ENCODE peak calls at places on chromosomes 11 and 22, in ten cellular contexts. K is kidney, O is GM23248, C is SK-N-MC, V is lower lobe of right lung, Q is pancreas, T is IMR-90, G is transverse colon, Y is tibial nerve, J is psoas muscle. B is an unnamed sample. For H3K36me3, the result is how much of the 10 kb centered on the place peaks cover.

GRCh38 chr11:57648791-57649735 is 649 bp downstream of the YPEL4 start:
- DNase-seq in G (no peak), J (no peak), T (no peak), O (peak), K (peak), C (no peak), V (no peak), Q (no peak), Y (no peak), B (no peak)

GRCh38 chr11:129410561-129410960 is 34.9 kb downstream of the BARX2 start:
- DNase-seq in G (no peak), O (peak), J (no peak), C (no peak), Y (no peak), T (no peak), K (no peak), Q (no peak), V (no peak), B (no peak)

GRCh38 chr11:77089004-77089545 is 13.6 kb upstream of the OMP start:
- DNase-seq in K (peak), Q (peak), Y (no peak), T (no peak), C (no peak), O (no peak), V (peak), J (no peak), G (peak), B (no peak)

GRCh38 chr22:46815896-46816721 is 53.7 kb downstream of the TBC1D22A start:
- DNase-seq in Y (no peak), T (peak), G (no peak), K (peak), O (peak), V (no peak), C (no peak), Q (no peak), J (no peak), B (peak)

GRCh38 chr11:824942-825341 is 2.8 kb upstream of the CRACR2B start:
- DNase-seq in J (no peak), G (no peak), K (no peak), V (no peak), Q (peak), Y (no peak), O (no peak), T (no peak), C (no peak), B (no peak)

GRCh38 chr11:67636962-67637361 is 2.6 kb downstream of the TBX10 start:
- DNase-seq in J (no peak), T (no peak), O (peak), V (no peak), Y (no peak), G (no peak), K (no peak), C (no peak), Q (no peak), B (no peak)

GRCh38 chr11:114256176-114256897 is 39.9 kb upstream of the NNMT start:
- DNase-seq in T (no peak), G (no peak), O (no peak), Y (no peak), C (no peak), V (no peak), K (no peak), Q (no peak), J (peak), B (no peak)

GRCh38 chr11:61586792-61587430 is 6.0 kb upstream of the SYT7 start:
- DNase-seq in C (no peak), G (no peak), J (no peak), Q (no peak), K (no peak), Y (no peak), T (no peak), O (no peak), V (no peak), B (no peak)

GRCh38 chr22:20031732-20032406 is 11.0 kb downstream of the TANGO2 start:
- DNase-seq in V (no peak), K (no peak), G (peak), O (no peak), C (no peak), J (no peak), Y (no peak), Q (no peak), T (no peak), B (no peak)

GRCh38 chr11:59000007-59000406 is 60.7 kb downstream of the GLYATL1 start:
- DNase-seq in G (no peak), T (no peak), Q (no peak), O (peak), J (no peak), V (no peak), Y (no peak), K (no peak), C (no peak), B (no peak)

GRCh38 chr22:22948651-22949611 is 61.3 kb downstream of the IGLL5 start:
- DNase-seq in G (no peak), V (no peak), K (no peak), Q (no peak), C (no peak), T (peak), J (no peak), O (peak), Y (no peak), B (no peak)

GRCh38 chr22:33451851-33452469 is 393.8 kb upstream of the SYN3 start:
- DNase-seq in K (no peak), Y (no peak), O (no peak), J (no peak), Q (no peak), C (no peak), T (peak), V (no peak), G (no peak), B (no peak)

GRCh38 chr11:88575876-88576275 is 238.3 kb upstream of the CTSC start:
- DNase-seq in T (no peak), G (no peak), Y (no peak), J (no peak), K (no peak), C (no peak), O (no peak), Q (no peak), V (no peak), B (no peak)

GRCh38 chr11:66854729-66855211 is 2.1 kb upstream of the LRFN4 start:
- DNase-seq in O (no peak), K (peak), Y (no peak), J (peak), Q (peak), C (no peak), V (peak), G (no peak), T (no peak), B (no peak)

GRCh38 chr22:23215294-23216204 is 35.2 kb downstream of the BCR start:
- DNase-seq in G (no peak), J (no peak), O (peak), T (peak), Y (no peak), Q (no peak), K (peak), V (peak), C (no peak), B (peak)

GRCh38 chr22:29095459-29095858 is 22.6 kb downstream of the KREMEN1 start:
- DNase-seq in J (no peak), O (no peak), Y (no peak), V (no peak), C (no peak), T (no peak), Q (no peak), G (no peak), K (no peak), B (no peak)

GRCh38 chr22:46447906-46448669 is 89.3 kb downstream of the CELSR1 start:
- DNase-seq in O (no peak), T (no peak), C (no peak), V (peak), Y (no peak), K (peak), J (no peak), Q (no peak), G (no peak), B (no peak)

GRCh38 chr11:46560300-46561025 is 33.4 kb downstream of the AMBRA1 start:
- DNase-seq in C (no peak), Q (no peak), Y (no peak), T (peak), G (no peak), O (peak), J (no peak), V (no peak), K (no peak), B (no peak)

GRCh38 chr11:89201138-89201537 is 23.5 kb downstream of the TYR start:
- DNase-seq in O (no peak), Y (no peak), T (no peak), Q (no peak), J (no peak), G (no peak), C (no peak), V (no peak), K (no peak), B (no peak)

GRCh38 chr11:103807806-103808205 is 228.6 kb upstream of the DDI1 start:
- DNase-seq in Q (no peak), K (no peak), V (no peak), C (no peak), G (no peak), J (no peak), Y (no peak), O (peak), T (peak), B (no peak)

GRCh38 chr11:35540526-35540925 is 15.1 kb upstream of the PAMR1 start:
- DNase-seq in K (no peak), J (no peak), G (no peak), Y (no peak), Q (no peak), T (peak), V (no peak), O (peak), C (no peak), B (no peak)

GRCh38 chr22:23283591-23284503 is 103.5 kb downstream of the BCR start:
- DNase-seq in G (no peak), K (no peak), O (no peak), Q (no peak), C (no peak), J (no peak), Y (peak), V (no peak), T (no peak), B (no peak)

GRCh38 chr11:101444164-101444563 is 139.6 kb downstream of the TRPC6 start:
- DNase-seq in Q (no peak), K (no peak), C (no peak), V (no peak), J (no peak), G (peak), O (no peak), T (no peak), Y (peak), B (peak)
- H3K4me3 ChIP-seq in Q (no peak), K (no peak), C (no peak), V (no peak), J (no peak), G (no peak), O (no peak), T (no peak), Y (no peak), B (no peak)

GRCh38 chr22:49116021-49116420 is 711.7 kb downstream of the BRD1 start:
- DNase-seq in C (no peak), O (no peak), V (no peak), T (no peak), K (no peak), Q (no peak), J (no peak), Y (no peak), G (no peak), B (no peak)
- H3K36me3 ChIP-seq in C (under half), O (under half), V (under half), T (under half), K (under half), Q (under half), J (under half), Y (under half), G (under half), B (under half)

DNA sequence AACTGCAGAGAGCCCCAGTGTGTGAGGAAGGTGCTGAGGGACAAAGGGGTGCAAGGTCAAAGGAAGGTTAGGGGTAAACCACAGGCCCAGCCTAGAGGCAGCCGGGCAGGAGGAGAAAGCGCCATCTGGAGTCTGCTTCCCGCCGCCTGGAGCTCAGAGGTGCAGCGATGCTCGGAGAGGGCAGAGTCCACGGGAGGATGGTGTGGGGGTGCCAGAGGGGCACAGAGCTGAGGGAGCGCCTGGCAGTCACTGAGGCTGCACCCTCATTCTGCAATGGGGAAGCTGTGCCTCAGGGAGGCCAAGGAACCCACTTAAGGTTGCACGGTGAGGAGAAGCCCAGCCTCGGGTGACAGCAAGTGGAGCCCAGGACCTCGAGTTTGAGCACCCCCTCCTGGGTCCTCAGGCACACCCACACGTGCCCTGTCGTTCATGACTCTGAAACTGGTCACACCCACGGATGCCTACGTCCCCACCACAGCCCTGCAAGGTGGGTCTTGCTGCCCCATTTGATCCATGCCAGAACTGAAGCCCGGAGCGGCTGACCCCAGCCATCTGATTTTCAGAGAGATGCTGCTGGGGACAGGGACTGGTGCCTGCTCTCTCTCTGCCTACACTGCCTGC is 1.6 kb downstream of the IL2RB start:
- DNase-seq in Y (no peak), V (no peak), Q (no peak), G (no peak), O (no peak), T (no peak), K (peak), C (no peak), J (no peak), B (no peak)
- H3K4me3 ChIP-seq in Y (no peak), V (peak), Q (no peak), G (no peak), O (no peak), T (no peak), K (no peak), C (no peak), J (no peak), B (no peak)

DNA sequence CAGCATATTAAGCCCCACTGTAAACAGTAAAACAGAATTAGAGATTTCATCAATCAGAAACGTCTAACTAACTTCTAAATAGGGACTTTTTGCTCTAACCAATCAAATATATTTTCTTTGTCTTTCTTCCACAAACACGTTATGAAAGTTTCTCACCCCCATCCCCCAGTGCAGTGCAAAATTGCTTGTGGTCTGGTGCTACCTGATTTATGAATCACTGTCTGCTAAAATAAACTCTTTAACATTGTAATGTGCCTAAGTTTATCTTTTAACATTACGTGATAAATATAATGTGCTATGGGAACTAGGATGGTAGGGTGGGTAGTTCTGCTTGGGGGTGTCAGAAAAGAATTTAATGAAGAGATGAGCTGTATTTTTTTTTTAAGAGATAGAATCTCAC is 47.3 kb upstream of the SLC5A1 start:
- DNase-seq in K (no peak), C (no peak), G (no peak), V (no peak), J (no peak), Y (no peak), Q (no peak), T (no peak), O (no peak), B (no peak)
- H3K36me3 ChIP-seq in K (under half), C (under half), G (under half), V (under half), J (under half), Y (under half), Q (under half), T (under half), O (under half), B (under half)

DNA sequence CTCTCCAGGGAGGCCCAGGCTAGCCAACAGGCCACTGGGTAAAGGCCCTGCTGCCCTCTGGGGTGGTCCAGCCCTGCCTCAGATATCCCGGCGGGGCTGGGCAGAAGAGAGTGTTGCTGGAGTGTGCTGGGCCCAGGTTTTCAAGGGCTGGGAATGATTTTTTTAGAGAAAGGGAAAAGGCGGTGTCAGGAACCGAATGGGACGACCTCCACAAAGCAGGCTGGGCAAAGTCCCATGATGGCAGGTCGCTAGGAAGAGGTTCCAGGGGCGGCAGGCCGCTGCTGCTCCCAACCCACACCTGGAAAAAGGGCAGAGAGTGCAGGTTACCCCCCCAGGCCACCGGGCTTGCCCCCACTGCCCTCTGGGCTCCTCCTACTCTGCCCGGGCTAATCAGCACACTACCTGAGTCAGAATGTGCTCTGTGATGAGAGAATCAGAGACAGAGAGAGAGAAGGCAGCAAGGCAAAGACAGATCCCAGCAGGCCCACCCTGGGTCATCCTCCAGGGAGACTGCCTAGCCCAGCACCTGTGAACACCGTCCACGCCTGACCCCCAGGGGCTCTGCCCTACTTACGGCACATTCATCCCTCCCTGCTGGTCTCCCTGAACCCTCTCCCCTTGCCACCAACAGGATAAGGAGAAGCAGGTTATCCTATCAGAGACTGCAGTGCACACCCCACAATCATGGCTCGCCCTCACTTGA is 4.6 kb downstream of the PATZ1 start:
- DNase-seq in J (no peak), C (no peak), O (no peak), Q (no peak), Y (no peak), T (no peak), V (no peak), K (no peak), G (no peak), B (no peak)
- H3K4me3 ChIP-seq in J (no peak), C (no peak), O (no peak), Q (no peak), Y (no peak), T (no peak), V (no peak), K (peak), G (no peak), B (no peak)

DNA sequence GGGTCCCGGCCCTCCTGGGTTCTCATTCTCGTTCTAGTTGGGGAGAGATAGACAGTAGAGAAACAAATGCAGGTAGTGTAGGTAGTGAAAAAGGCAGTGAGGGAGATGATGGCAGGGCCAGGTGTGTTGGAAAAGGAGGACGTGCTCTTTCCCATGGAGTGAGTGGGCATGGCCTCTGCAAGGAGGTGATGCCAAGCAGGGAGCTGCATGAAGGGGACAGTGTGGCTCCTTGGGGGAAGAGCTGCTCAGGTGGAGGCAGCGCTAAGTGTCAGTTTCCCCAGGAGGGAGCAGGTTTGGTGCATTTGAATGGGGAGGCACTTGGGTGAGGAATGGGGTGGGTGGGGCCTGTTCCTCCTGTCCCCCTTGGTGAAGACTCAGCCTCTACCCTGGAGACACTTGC is 22.2 kb downstream of the MCM5 start:
- DNase-seq in K (peak), J (no peak), Q (no peak), G (no peak), Y (no peak), C (no peak), T (no peak), V (no peak), O (no peak), B (no peak)
- H3K36me3 ChIP-seq in K (under half), J (half or more), Q (under half), G (under half), Y (half or more), C (half or more), T (under half), V (half or more), O (under half), B (half or more)

GRCh38 chr11:1890856-1891830 is 552 bp downstream of the PRR33 start:
- DNase-seq in Q (peak), J (peak), K (no peak), O (no peak), Y (no peak), T (no peak), C (no peak), G (no peak), V (no peak), B (no peak)
- H3K4me3 ChIP-seq in Q (no peak), J (peak), K (no peak), O (no peak), Y (no peak), T (no peak), C (no peak), G (no peak), V (no peak), B (no peak)

GRCh38 chr11:110230377-110230776 is 66.0 kb downstream of the RDX start:
- DNase-seq in J (no peak), T (no peak), V (no peak), Y (no peak), K (no peak), C (no peak), G (no peak), Q (no peak), O (no peak), B (no peak)
- H3K36me3 ChIP-seq in J (half or more), T (under half), V (half or more), Y (half or more), K (under half), C (half or more), G (under half), Q (under half), O (half or more), B (half or more)

DNA sequence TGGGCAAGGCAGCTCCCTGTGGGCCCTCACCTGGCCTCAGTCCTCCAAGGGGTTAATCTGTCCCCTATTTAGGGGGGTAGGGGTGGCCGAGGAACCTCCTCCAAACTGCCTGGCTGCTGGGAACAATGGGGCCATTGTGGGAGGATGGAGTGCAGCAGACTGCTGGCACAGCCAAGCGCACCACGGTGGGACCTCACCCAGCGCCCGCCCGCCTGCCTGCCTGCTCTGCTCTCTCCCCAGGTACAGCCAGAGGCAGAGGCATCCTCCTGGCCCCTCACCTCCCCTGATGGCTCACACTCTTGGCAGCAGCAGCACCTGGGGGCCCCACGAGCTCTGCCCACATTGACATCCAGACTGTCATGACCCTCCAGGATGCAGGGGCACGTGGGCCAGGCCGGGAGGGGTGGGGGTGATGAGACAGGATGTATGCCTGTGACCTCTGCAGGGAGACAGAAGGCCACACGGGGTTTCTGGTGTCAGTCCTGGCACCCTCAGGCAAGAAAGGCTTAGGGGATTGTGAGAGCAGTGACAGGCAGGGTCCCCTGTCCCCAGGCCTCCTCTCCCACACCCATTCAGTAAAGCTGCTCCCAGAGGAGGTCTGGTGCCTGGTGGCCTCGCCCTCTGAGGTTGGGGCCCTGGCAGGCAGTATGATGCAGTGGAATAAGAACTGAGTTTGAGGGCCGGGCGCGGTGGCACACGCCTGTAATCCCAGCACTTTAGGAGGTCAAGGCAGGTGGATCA is 11.4 kb downstream of the BCL9L start:
- DNase-seq in J (peak), G (peak), T (no peak), V (no peak), Q (peak), O (no peak), Y (no peak), K (peak), C (no peak), B (no peak)
- H3K4me3 ChIP-seq in J (peak), G (no peak), T (no peak), V (peak), Q (no peak), O (no peak), Y (no peak), K (no peak), C (no peak), B (no peak)

DNA sequence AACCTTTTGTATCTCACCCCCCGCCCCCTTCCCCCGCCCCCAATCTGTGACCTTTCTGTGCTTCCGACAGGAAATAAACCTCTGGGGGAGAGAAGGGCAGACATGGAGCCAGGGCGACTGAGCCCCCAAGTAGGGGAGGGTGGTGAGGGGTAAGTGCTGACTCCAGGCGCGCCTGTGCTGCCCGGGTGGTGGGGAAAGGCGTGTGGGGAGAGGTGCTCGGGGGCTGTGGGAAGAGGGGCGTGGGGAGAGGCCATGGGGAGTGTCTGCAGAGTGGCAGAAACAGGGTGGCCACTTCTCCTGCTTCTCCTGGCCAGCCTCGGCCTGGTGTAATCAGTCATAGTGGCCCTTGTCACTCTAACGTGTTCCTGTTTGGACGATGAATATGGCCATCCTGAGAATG is 8.0 kb downstream of the SLC16A8 start:
- DNase-seq in K (peak), O (no peak), T (no peak), Y (no peak), G (no peak), C (no peak), Q (peak), J (no peak), V (no peak), B (no peak)
- H3K36me3 ChIP-seq in K (under half), O (under half), T (under half), Y (under half), G (under half), C (under half), Q (under half), J (under half), V (under half), B (under half)

B was measured in MG63.